ENCODE peak calls at places on chromosomes 4 and X, in ten cellular contexts. Y, U, G, C, E, P, H, R, J and Z are unnamed samples.

GRCh38 chr4:80072607-80073361 is at the start of gene ANTXR2:
- DNase-seq in Y (peak; percentile 95), C (peak; percentile 69), J (peak; percentile 85), U (peak; percentile 91), R (peak; percentile 57), H (peak; percentile 75), E (peak; percentile 71), P (peak; percentile 86), G (peak; percentile 79), Z (peak; percentile 84)

GRCh38 chr4:75698162-75698962 is 25.2 kb upstream of the G3BP2 start:
- DNase-seq in R (no peak), G (peak; percentile 82), C (no peak), E (no peak), U (no peak), Y (no peak), J (no peak), P (no peak), H (peak; percentile 20), Z (no peak)

GRCh38 chr4:99642725-99643489 is 14.7 kb downstream of the C4orf54 start:
- DNase-seq in R (no peak), J (peak; percentile 20), G (no peak), U (no peak), Y (no peak), P (no peak), E (no peak), C (no peak), H (no peak), Z (no peak)

GRCh38 chrX:129743835-129744234 is 5.1 kb downstream of the XPNPEP2 start:
- DNase-seq in Y (no peak), J (no peak), R (no peak), C (no peak), H (no peak), P (no peak), G (no peak), E (no peak), U (no peak), Z (no peak)

GRCh38 chrX:103792916-103793540 is 16.4 kb downstream of the PLP1 start:
- DNase-seq in C (no peak), P (peak; percentile 20), R (no peak), H (no peak), U (no peak), J (no peak), G (no peak), Y (peak; percentile 11), E (no peak), Z (no peak)

GRCh38 chr4:141021397-141022194 is 111.7 kb downstream of the RNF150 start:
- DNase-seq in U (peak; percentile 51), C (no peak), Y (no peak), P (no peak), H (no peak), E (no peak), R (no peak), G (no peak), J (no peak), Z (no peak)

GRCh38 chrX:129932792-129933321 is 26.9 kb downstream of the UTP14A start:
- DNase-seq in U (no peak), C (no peak), J (no peak), Y (no peak), H (peak; percentile 5), G (peak; percentile 14), R (no peak), E (no peak), P (no peak), Z (no peak)

GRCh38 chrX:136200466-136200865 is 50.7 kb downstream of the MAP7D3 start:
- DNase-seq in J (no peak), H (no peak), R (no peak), P (no peak), C (no peak), Y (no peak), G (peak; percentile 3), U (no peak), E (no peak), Z (no peak)

GRCh38 chr4:566508-567295 is 9.4 kb downstream of the TMEM271 start:
- DNase-seq in H (no peak), U (no peak), J (no peak), E (no peak), R (no peak), C (no peak), P (peak; percentile 45), Y (no peak), G (no peak), Z (no peak)

GRCh38 chrX:69238153-69238959 is 73.1 kb upstream of the PJA1 start:
- DNase-seq in P (no peak), U (peak; percentile 37), R (no peak), H (no peak), Y (no peak), C (no peak), G (no peak), E (no peak), J (no peak), Z (no peak)

GRCh38 chr4:182862166-182862875 is 54.9 kb downstream of the DCTD start:
- DNase-seq in E (peak; percentile 80), U (no peak), Y (no peak), G (no peak), P (no peak), J (no peak), R (no peak), C (no peak), H (no peak), Z (no peak)

GRCh38 chr4:2962614-2963184 is 507 bp downstream of the NOP14 start:
- DNase-seq in Y (no peak), C (no peak), U (peak; percentile 81), J (no peak), P (peak; percentile 52), G (peak; percentile 76), R (no peak), H (no peak), E (peak; percentile 76), Z (peak; percentile 71)

GRCh38 chr4:107719211-107719926 is 665 bp downstream of the PAPSS1 start:
- DNase-seq in C (no peak), E (no peak), H (no peak), P (peak; percentile 21), J (peak; percentile 15), R (no peak), G (peak; percentile 51), U (no peak), Y (no peak), Z (no peak)

GRCh38 chrX:44705817-44706551 is 137.8 kb upstream of the DUSP21 start:
- DNase-seq in J (no peak), H (no peak), U (no peak), C (no peak), R (no peak), E (no peak), P (no peak), G (no peak), Y (no peak), Z (no peak)

GRCh38 chr4:78150465-78150864 is 93.3 kb downstream of the FRAS1 start:
- DNase-seq in J (no peak), G (no peak), C (no peak), E (no peak), Y (no peak), U (no peak), H (no peak), P (no peak), R (no peak), Z (no peak)

GRCh38 chr4:185811509-185812364 is at the start of gene SORBS2:
- DNase-seq in Y (no peak), P (no peak), R (no peak), J (no peak), H (no peak), G (peak; percentile 82), E (peak; percentile 84), C (peak; percentile 26), U (peak; percentile 83), Z (no peak)

GRCh38 chr4:7632971-7633370 is 198.2 kb upstream of the PSAPL1 start:
- DNase-seq in J (no peak), G (no peak), Y (no peak), R (no peak), P (no peak), U (no peak), E (no peak), H (no peak), C (no peak), Z (no peak)

GRCh38 chrX:153305941-153306464 is 15.6 kb downstream of the PNMA6F start:
- DNase-seq in J (no peak), P (no peak), G (no peak), R (no peak), E (no peak), C (no peak), Y (no peak), U (no peak), H (no peak), Z (no peak)

GRCh38 chr4:39706829-39707511 is 9.0 kb downstream of the UBE2K start:
- DNase-seq in R (no peak), P (no peak), E (no peak), J (no peak), G (peak; percentile 40), H (no peak), C (no peak), U (no peak), Y (no peak), Z (no peak)

GRCh38 chr4:109294006-109294405 is 8.5 kb downstream of the COL25A1 start:
- DNase-seq in R (no peak), H (peak; percentile 14), P (no peak), C (no peak), J (no peak), Y (no peak), U (peak; percentile 62), E (no peak), G (peak; percentile 64), Z (peak; percentile 43)

GRCh38 chrX:20320461-20321159 is 53.9 kb upstream of the RPS6KA3 start:
- DNase-seq in G (peak; percentile 75), H (peak; percentile 7), R (no peak), E (peak; percentile 23), J (no peak), C (no peak), U (no peak), Y (no peak), P (no peak), Z (no peak)

GRCh38 chrX:108167211-108167872 is 75.8 kb downstream of the ATG4A start:
- DNase-seq in Y (no peak), U (no peak), R (no peak), J (no peak), E (no peak), H (no peak), P (peak; percentile 34), C (no peak), G (no peak), Z (no peak)

GRCh38 chrX:142804085-142804484 is 221.6 kb upstream of the SPANXN4 start:
- DNase-seq in E (no peak), C (no peak), R (no peak), G (peak; percentile 23), Y (no peak), U (peak; percentile 9), J (no peak), P (no peak), H (no peak), Z (peak; percentile 17)

GRCh38 chr4:6688879-6689505 is 4.7 kb upstream of the S100P start:
- DNase-seq in H (peak; percentile 81), R (peak; percentile 58), Y (peak; percentile 42), P (peak; percentile 98), C (peak; percentile 47), G (peak; percentile 69), E (no peak), U (no peak), J (peak; percentile 37), Z (no peak)

GRCh38 chrX:6890862-6891261 is 256.6 kb upstream of the STS start:
- DNase-seq in H (no peak), Y (no peak), P (no peak), G (no peak), U (no peak), R (no peak), J (no peak), C (no peak), E (no peak), Z (no peak)

GRCh38 chr4:55125763-55126541 is 557 bp upstream of the KDR start:
- DNase-seq in R (no peak), C (no peak), Y (no peak), G (no peak), P (peak; percentile 6), H (no peak), E (no peak), J (no peak), U (peak; percentile 36), Z (no peak)

GRCh38 chr4:185840953-185841352 is 29.0 kb upstream of the SORBS2 start:
- DNase-seq in P (no peak), J (no peak), Y (no peak), E (no peak), C (no peak), U (no peak), R (no peak), G (no peak), H (no peak), Z (no peak)

GRCh38 chr4:102438396-102438795 is 62.8 kb upstream of the NFKB1 start:
- DNase-seq in G (no peak), P (no peak), Y (no peak), U (no peak), H (no peak), C (no peak), J (no peak), R (no peak), E (no peak), Z (no peak)